ENCODE peak calls at places on chromosomes 4 and X, in four cellular contexts. E is SW 1271, X is epithelial cell of esophagus, R is smooth muscle cell of the brain vasculature. J is an unnamed sample.

GRCh38 chrX:76148011-76148665 is 24.7 kb upstream of the PBDC1 start:
- DNase-seq in E (peak; percentile 1), R (no peak), X (peak; percentile 47), J (no peak)

GRCh38 chrX:53669258-53669657 is 17.3 kb downstream of the HUWE1 start:
- DNase-seq in E (no peak), X (no peak), R (no peak), J (no peak)

GRCh38 chr4:120685756-120686278 is 236.7 kb downstream of the PRDM5 start:
- DNase-seq in R (no peak), X (no peak), E (no peak), J (no peak)

GRCh38 chr4:84914686-84915395 is 51.6 kb downstream of the WDFY3 start:
- DNase-seq in X (peak; percentile 54), R (no peak), E (no peak), J (no peak)

GRCh38 chrX:136170109-136170800 is 22.9 kb downstream of the FHL1 start:
- DNase-seq in X (no peak), R (no peak), E (no peak), J (no peak)

GRCh38 chr4:87057835-87058234 is 123.0 kb downstream of the AFF1 start:
- DNase-seq in R (no peak), E (no peak), X (no peak), J (no peak)

GRCh38 chrX:42017971-42018370 is 94.6 kb upstream of the CASK start:
- DNase-seq in E (no peak), R (no peak), X (no peak), J (no peak)

GRCh38 chrX:66635360-66635759 is 3.5 kb downstream of the EDA2R start:
- DNase-seq in E (peak; percentile 53), X (peak; percentile 56), R (peak; percentile 65), J (no peak)

GRCh38 chrX:152444338-152444737 is 6.8 kb downstream of the GABRA3 start:
- DNase-seq in R (no peak), E (no peak), X (no peak), J (no peak)

GRCh38 chr4:107734120-107734519 is 14.1 kb upstream of the PAPSS1 start:
- DNase-seq in X (peak; percentile 17), R (no peak), E (peak; percentile 10), J (no peak)

GRCh38 chr4:150363721-150364688 is 217.9 kb upstream of the MAB21L2 start:
- DNase-seq in R (no peak), E (no peak), X (no peak), J (no peak)

GRCh38 chr4:16896871-16897270 is 1.6 kb downstream of the LDB2 start:
- DNase-seq in E (no peak), X (no peak), R (no peak), J (no peak)

GRCh38 chrX:48648299-48648698 is 35.3 kb upstream of the WAS start:
- DNase-seq in E (peak; percentile 12), R (peak; percentile 15), X (peak; percentile 31), J (peak; percentile 18)

GRCh38 chrX:126065901-126066660 is 100.0 kb downstream of the DCAF12L2 start:
- DNase-seq in X (no peak), E (no peak), R (no peak), J (no peak)

GRCh38 chr4:183636488-183636887 is 22.5 kb downstream of the RWDD4 start:
- DNase-seq in E (no peak), X (peak; percentile 23), R (no peak), J (no peak)

GRCh38 chr4:113162089-113162488 is 112.6 kb downstream of the ANK2 start:
- DNase-seq in R (no peak), E (no peak), X (peak; percentile 54), J (no peak)

GRCh38 chrX:111100191-111100590 is 4.2 kb downstream of the PAK3 start:
- DNase-seq in E (peak; percentile 14), X (peak; percentile 54), R (no peak), J (peak; percentile 59)

GRCh38 chrX:112840382-112841113 is at the start of gene AMOT:
- DNase-seq in X (peak; percentile 49), E (peak; percentile 52), R (no peak), J (peak; percentile 36)

GRCh38 chr4:37780444-37781133 is 45.9 kb upstream of the PGM2 start:
- DNase-seq in X (peak; percentile 31), R (no peak), E (no peak), J (no peak)

GRCh38 chr4:35541888-35542213 is 702.5 kb downstream of the ARAP2 start:
- DNase-seq in X (no peak), E (no peak), R (no peak), J (no peak)